ENCODE peak calls at places on chromosomes 4 and X, in nine cellular contexts. K is coronary artery, U is smooth muscle cell of the brain vasculature, F is kidney tubule cell, Z is fibroblast of mammary gland, G is NCI-H1092, T is uterus, M is AG04449, N is NCI-H146. L is an unnamed sample.

GRCh38 chr4:15078682-15079642 is 76.7 kb downstream of the CPEB2 start:
- DNase-seq in N (no peak), G (no peak), K (no peak), U (no peak), M (no peak), T (no peak), Z (peak), F (no peak), L (no peak)

GRCh38 chrX:9785944-9786741 is at the start of gene SHROOM2:
- DNase-seq in M (no peak), U (no peak), F (peak), K (no peak), Z (no peak), G (no peak), N (peak), T (no peak), L (no peak)

GRCh38 chr4:184383497-184384055 is 90.8 kb downstream of the IRF2 start:
- DNase-seq in N (no peak), T (peak), F (peak), G (no peak), M (peak), Z (peak), U (peak), K (no peak), L (peak)

GRCh38 chrX:7028246-7028645 is 119.3 kb upstream of the STS start:
- DNase-seq in M (no peak), T (no peak), G (no peak), F (peak), K (no peak), U (no peak), Z (peak), N (no peak), L (no peak)

GRCh38 chrX:134542485-134542884 is 82.5 kb downstream of the HPRT1 start:
- DNase-seq in Z (peak), T (no peak), N (no peak), F (peak), U (no peak), K (no peak), M (no peak), G (peak), L (no peak)

GRCh38 chr4:111776546-111776945 is 368.7 kb upstream of the FAM241A start:
- DNase-seq in Z (peak), N (no peak), U (no peak), K (no peak), M (no peak), F (no peak), G (no peak), T (no peak), L (peak)

GRCh38 chr4:82517043-82517442 is 44.7 kb downstream of the TMEM150C start:
- DNase-seq in U (no peak), T (no peak), K (no peak), N (no peak), G (no peak), F (peak), M (no peak), Z (peak), L (no peak)

GRCh38 chrX:13892856-13893255 is 76.0 kb upstream of the GPM6B start:
- DNase-seq in F (no peak), U (no peak), G (no peak), N (no peak), M (no peak), K (no peak), T (no peak), Z (peak), L (no peak)

GRCh38 chr4:38678078-38678477 is 14.1 kb downstream of the KLF3 start:
- DNase-seq in M (peak), Z (peak), T (no peak), N (no peak), F (peak), G (no peak), K (no peak), U (no peak), L (peak)

GRCh38 chr4:131534944-131535640 is 1614.0 kb upstream of the PCDH10 start:
- DNase-seq in N (no peak), M (no peak), Z (no peak), U (no peak), F (peak), T (no peak), K (no peak), G (no peak), L (no peak)

GRCh38 chr4:53346920-53347852 is 18.7 kb downstream of the SCFD2 start:
- DNase-seq in M (peak), N (no peak), G (no peak), F (peak), U (no peak), K (no peak), Z (peak), T (no peak), L (no peak)

GRCh38 chr4:150090836-150091235 is 12.6 kb downstream of the DCLK2 start:
- DNase-seq in M (no peak), K (no peak), N (no peak), F (no peak), Z (peak), U (no peak), G (no peak), T (no peak), L (no peak)

GRCh38 chrX:42746606-42747005 is 31.4 kb downstream of the PPP1R2C start:
- DNase-seq in G (no peak), U (no peak), Z (peak), M (peak), F (no peak), N (no peak), K (no peak), T (no peak), L (no peak)

GRCh38 chr4:154626793-154627484 is 14.5 kb upstream of the FGG start:
- DNase-seq in N (peak), M (no peak), G (peak), U (no peak), T (peak), F (peak), Z (peak), K (no peak), L (no peak)

GRCh38 chr4:98113005-98113404 is 30.3 kb downstream of the STPG2 start:
- DNase-seq in T (no peak), F (peak), G (no peak), Z (peak), M (no peak), U (no peak), N (no peak), K (no peak), L (peak)

L was measured in non-pigmented ciliary epithelial cell.